ENCODE peak calls at places on chromosomes 3 and 15, in nine cellular contexts. E, F, H, T, A, X, O, Y and N are unnamed samples.

GRCh38 chr3:183015185-183015584 is 34.8 kb upstream of the DCUN1D1 start:
- DNase-seq in O (no peak), A (no peak), Y (no peak), E (no peak), H (no peak), T (no peak), X (no peak), F (no peak), N (no peak)

GRCh38 chr3:31240013-31240412 is 292.7 kb upstream of the STT3B start:
- DNase-seq in E (no peak), O (no peak), H (no peak), X (no peak), T (no peak), A (no peak), F (no peak), Y (no peak), N (no peak)

GRCh38 chr15:43067717-43068461 is 37.9 kb downstream of the UBR1 start:
- DNase-seq in F (no peak), T (no peak), O (no peak), E (no peak), Y (no peak), H (peak), A (no peak), X (no peak), N (no peak)

GRCh38 chr3:142844339-142844977 is 44.4 kb downstream of the PCOLCE2 start:
- DNase-seq in X (no peak), A (peak), F (peak), H (no peak), Y (peak), T (no peak), O (no peak), E (no peak), N (no peak)

GRCh38 chr3:36905545-36905944 is 39.3 kb downstream of the TRANK1 start:
- DNase-seq in A (no peak), E (no peak), Y (no peak), F (no peak), X (no peak), T (no peak), O (no peak), H (peak), N (no peak)

GRCh38 chr3:21729888-21730459 is 21.0 kb downstream of the ZNF385D start:
- DNase-seq in T (no peak), A (no peak), E (no peak), F (no peak), X (no peak), H (no peak), O (no peak), Y (no peak), N (no peak)

GRCh38 chr15:70065006-70065722 is 32.6 kb downstream of the TLE3 start:
- DNase-seq in H (no peak), E (no peak), F (peak), X (no peak), A (no peak), T (no peak), O (no peak), Y (no peak), N (no peak)

GRCh38 chr3:125119752-125120369 is 64.1 kb upstream of the HEG1 start:
- DNase-seq in F (no peak), T (no peak), H (peak), O (no peak), X (no peak), A (no peak), Y (no peak), E (peak), N (no peak)

GRCh38 chr3:196165850-196166249 is 45.4 kb downstream of the ZDHHC19 start:
- DNase-seq in H (no peak), X (no peak), O (no peak), A (no peak), T (no peak), E (no peak), F (peak), Y (no peak), N (no peak)

GRCh38 chr3:171348121-171348520 is 112.1 kb downstream of the TNIK start:
- DNase-seq in A (no peak), E (no peak), T (no peak), F (no peak), H (no peak), Y (no peak), O (no peak), X (no peak), N (no peak)

GRCh38 chr3:180040966-180041365 is 4.2 kb upstream of the PEX5L start:
- DNase-seq in Y (no peak), E (no peak), T (no peak), O (no peak), X (no peak), A (no peak), H (no peak), F (no peak), N (no peak)

GRCh38 chr3:196524527-196524926 is 9.4 kb upstream of the SMCO1 start:
- DNase-seq in E (no peak), H (no peak), A (no peak), T (no peak), X (no peak), O (no peak), Y (no peak), F (no peak), N (no peak)

GRCh38 chr15:90837052-90837621 is 31.3 kb upstream of the FURIN start:
- DNase-seq in T (no peak), Y (no peak), E (no peak), F (peak), A (no peak), X (no peak), H (peak), O (no peak), N (no peak)

GRCh38 chr15:74917676-74918075 is 11.0 kb upstream of the FAM219B start:
- DNase-seq in A (no peak), T (no peak), F (no peak), X (no peak), E (no peak), Y (no peak), H (no peak), O (no peak), N (no peak)

GRCh38 chr3:44584646-44585501 is at the start of gene ZNF660:
- DNase-seq in T (peak), F (peak), A (no peak), E (peak), Y (peak), X (no peak), H (peak), O (peak), N (peak)

GRCh38 chr15:70049115-70049514 is 48.6 kb downstream of the TLE3 start:
- DNase-seq in E (no peak), T (no peak), Y (no peak), F (no peak), H (no peak), A (no peak), X (no peak), O (no peak), N (no peak)

GRCh38 chr15:48040166-48040817 is 80.5 kb upstream of the SLC24A5 start:
- DNase-seq in Y (no peak), A (no peak), O (no peak), E (no peak), F (peak), H (peak), X (no peak), T (no peak), N (no peak)

GRCh38 chr3:61081554-61081953 is 169.7 kb downstream of the FHIT start:
- DNase-seq in O (no peak), E (no peak), Y (no peak), T (no peak), H (no peak), X (no peak), A (no peak), F (no peak), N (no peak)

GRCh38 chr3:134313839-134314587 is 60.2 kb downstream of the AMOTL2 start:
- DNase-seq in T (no peak), E (peak), A (no peak), X (no peak), F (no peak), O (no peak), Y (no peak), H (no peak), N (no peak)

GRCh38 chr3:111903067-111903511 is 44.0 kb downstream of the PHLDB2 start:
- DNase-seq in Y (no peak), E (no peak), T (no peak), X (no peak), A (no peak), F (no peak), O (no peak), H (peak), N (no peak)

GRCh38 chr3:141115752-141116541 is 64.8 kb downstream of the SPSB4 start:
- DNase-seq in O (no peak), Y (no peak), H (no peak), X (no peak), E (no peak), F (no peak), T (no peak), A (no peak), N (no peak)